ENCODE peak calls at places on chromosomes 5 and 9, in six cellular contexts. G, Y, U, I, R and D are unnamed samples.

GRCh38 chr5:174599992-174600391 is 124.4 kb upstream of the MSX2 start:
- DNase-seq in G (no peak), I (no peak), U (no peak), R (no peak), Y (no peak), D (no peak)

GRCh38 chr9:133763272-133764183 is 25.4 kb upstream of the SARDH start:
- DNase-seq in G (no peak), Y (no peak), U (no peak), R (no peak), I (no peak), D (peak)

GRCh38 chr5:40681351-40682311 is 1.9 kb downstream of the PTGER4 start:
- DNase-seq in G (no peak), I (peak), R (no peak), U (no peak), Y (peak), D (no peak)

GRCh38 chr5:91266184-91266705 is 116.9 kb downstream of the ARRDC3 start:
- DNase-seq in G (no peak), U (peak), I (no peak), R (no peak), Y (no peak), D (peak)

GRCh38 chr5:172550996-172551395 is 90.1 kb upstream of the NEURL1B start:
- DNase-seq in G (no peak), R (no peak), Y (no peak), U (no peak), I (no peak), D (no peak)

GRCh38 chr5:168553377-168554130 is 24.4 kb downstream of the FBLL1 start:
- DNase-seq in U (no peak), Y (no peak), I (no peak), G (no peak), R (no peak), D (no peak)

GRCh38 chr9:35937227-35937626 is 20.7 kb downstream of the OR2S2 start:
- DNase-seq in U (no peak), Y (no peak), G (no peak), R (no peak), I (no peak), D (peak)

GRCh38 chr5:93915142-93915553 is 173.7 kb upstream of the POU5F2 start:
- DNase-seq in G (peak), R (peak), Y (no peak), U (no peak), I (no peak), D (peak)

GRCh38 chr5:72618699-72619098 is 111.5 kb upstream of the ZNF366 start:
- DNase-seq in I (no peak), Y (no peak), U (no peak), R (no peak), G (no peak), D (no peak)

GRCh38 chr5:73482383-73483193 is 15.7 kb upstream of the BTF3 start:
- DNase-seq in I (no peak), G (peak), U (no peak), Y (no peak), R (no peak), D (peak)

GRCh38 chr9:107213080-107213479 is 70.0 kb upstream of the RAD23B start:
- DNase-seq in R (no peak), G (no peak), Y (no peak), U (no peak), I (no peak), D (no peak)

GRCh38 chr5:160452721-160453263 is 31.1 kb downstream of the PTTG1 start:
- DNase-seq in R (no peak), G (no peak), Y (no peak), I (no peak), U (no peak), D (no peak)

GRCh38 chr5:36885566-36886485 is 9.3 kb downstream of the NIPBL start:
- DNase-seq in Y (no peak), R (no peak), I (no peak), G (no peak), U (no peak), D (no peak)

GRCh38 chr9:131738838-131739191 is 1.1 kb downstream of the RAPGEF1 start:
- DNase-seq in G (no peak), I (no peak), U (no peak), Y (no peak), R (no peak), D (no peak)

GRCh38 chr5:142491260-142491659 is 166.4 kb upstream of the SPRY4 start:
- DNase-seq in R (no peak), G (no peak), Y (no peak), U (no peak), I (no peak), D (no peak)

GRCh38 chr9:130421154-130421801 is 23.5 kb upstream of the ASS1 start:
- DNase-seq in Y (no peak), U (no peak), I (no peak), G (no peak), R (peak), D (no peak)

GRCh38 chr9:134891016-134891589 is 10.5 kb downstream of the FCN2 start:
- DNase-seq in Y (no peak), I (no peak), U (no peak), G (no peak), R (no peak), D (no peak)

GRCh38 chr5:15794117-15794985 is 294.4 kb downstream of the FBXL7 start:
- DNase-seq in I (no peak), G (no peak), R (no peak), Y (no peak), U (no peak), D (peak)

GRCh38 chr5:97618721-97619120 is 435.7 kb upstream of the RIOK2 start:
- DNase-seq in U (no peak), G (no peak), R (no peak), Y (no peak), I (no peak), D (no peak)

GRCh38 chr9:116318463-116319271 is 165.1 kb downstream of the PAPPA start:
- DNase-seq in R (peak), G (peak), U (no peak), I (no peak), Y (peak), D (peak)

GRCh38 chr5:84715087-84715486 is 330.4 kb upstream of the EDIL3 start:
- DNase-seq in G (no peak), U (no peak), Y (no peak), R (no peak), I (no peak), D (peak)

GRCh38 chr5:166992874-166993722 is 1298.3 kb upstream of the WWC1 start:
- DNase-seq in G (no peak), R (no peak), Y (no peak), U (no peak), I (no peak), D (no peak)

GRCh38 chr5:56692359-56693219 is 122.8 kb upstream of the MAP3K1 start:
- DNase-seq in Y (no peak), R (no peak), I (no peak), U (no peak), G (no peak), D (no peak)
- H3K4me3 ChIP-seq in Y (no peak), R (no peak), I (no peak), U (no peak), G (no peak), D (no peak)

GRCh38 chr5:132447196-132447595 is 43.4 kb downstream of the IRF1 start:
- DNase-seq in U (no peak), Y (no peak), G (no peak), I (no peak), R (no peak), D (no peak)
- H3K4me3 ChIP-seq in U (no peak), Y (no peak), G (no peak), I (no peak), R (no peak), D (no peak)

DNA sequence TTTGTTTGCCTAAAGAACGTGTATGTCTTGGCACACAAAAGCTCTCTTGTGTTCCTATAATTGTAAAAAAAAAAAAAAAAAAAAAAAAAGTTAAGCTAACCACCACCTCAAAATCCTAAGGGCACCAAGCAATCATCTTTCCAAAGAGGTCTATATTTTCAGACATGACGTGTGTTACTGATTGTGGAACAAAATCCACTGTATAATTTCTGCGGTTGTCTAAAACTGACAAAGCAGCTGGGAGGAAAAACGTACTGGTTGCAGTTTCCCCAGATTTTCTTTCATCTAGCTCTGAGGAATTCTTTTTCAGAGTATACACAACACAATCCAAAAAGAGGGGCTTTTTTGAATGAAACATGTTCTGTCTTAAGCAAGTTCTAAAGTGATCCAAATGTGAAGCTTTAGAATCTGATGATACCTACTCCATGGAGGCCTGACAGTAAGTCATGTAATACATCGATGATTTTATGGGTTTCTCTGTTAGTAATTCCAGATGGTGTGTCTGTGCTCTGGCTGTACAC is 375.6 kb upstream of the NUDT12 start:
- DNase-seq in G (no peak), R (no peak), I (no peak), U (no peak), Y (no peak), D (no peak)
- H3K4me3 ChIP-seq in G (no peak), R (no peak), I (no peak), U (no peak), Y (no peak), D (no peak)

GRCh38 chr5:18745591-18745987 is 1111.3 kb downstream of the TAF11L14 start:
- DNase-seq in G (no peak), I (no peak), R (no peak), U (peak), Y (no peak), D (no peak)

GRCh38 chr5:18744990-18745590 is 1110.8 kb downstream of the TAF11L14 start:
- DNase-seq in Y (no peak), G (no peak), U (no peak), R (no peak), I (no peak), D (no peak)

GRCh38 chr5:18742830-18743229 is 1108.6 kb downstream of the TAF11L14 start:
- DNase-seq in I (no peak), G (no peak), U (no peak), R (no peak), Y (no peak), D (no peak)

GRCh38 chr5:18744441-18744840 is 1110.2 kb downstream of the TAF11L14 start:
- DNase-seq in I (no peak), R (no peak), Y (no peak), G (no peak), U (no peak), D (no peak)

DNA sequence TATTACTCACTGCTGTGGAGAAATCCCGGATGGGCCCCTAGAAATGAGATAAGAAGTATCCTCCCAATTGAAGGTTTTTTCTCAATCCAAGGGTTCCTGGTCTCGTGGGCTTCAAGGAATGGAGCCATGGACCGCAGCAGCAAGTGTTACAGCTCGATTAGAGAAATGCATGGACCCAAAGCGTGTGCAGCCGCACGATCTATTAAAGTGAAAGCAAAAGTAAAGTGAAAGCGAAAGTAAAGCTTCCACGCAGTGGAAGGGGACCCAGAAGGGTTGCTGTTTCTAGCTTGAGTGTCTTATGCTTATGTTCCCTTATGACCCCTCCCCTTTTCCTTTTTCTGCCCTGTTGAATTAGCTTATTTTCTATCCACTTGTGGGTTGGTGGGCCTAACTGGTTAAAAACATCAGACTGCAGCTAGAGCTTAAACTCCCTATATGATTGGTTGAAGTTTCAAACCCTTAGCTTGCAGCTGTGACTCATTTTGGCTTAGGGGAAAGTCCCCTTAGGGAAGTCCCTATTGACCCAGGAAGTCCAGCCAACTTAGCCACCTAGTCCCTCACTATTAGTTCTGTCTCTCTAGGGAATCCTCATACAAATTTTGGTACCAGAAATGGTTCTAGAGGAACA is 1111.8 kb downstream of the TAF11L14 start:
- DNase-seq in U (peak), I (no peak), Y (no peak), G (no peak), R (no peak), D (no peak)
- H3K4me3 ChIP-seq in U (peak), I (peak), Y (peak), G (no peak), R (no peak), D (no peak)

GRCh38 chr5:165502893-165503696 is 1997.7 kb downstream of the MAT2B start:
- DNase-seq in U (no peak), G (no peak), R (no peak), Y (no peak), I (no peak), D (no peak)
- H3K4me3 ChIP-seq in U (peak), G (peak), R (no peak), Y (no peak), I (no peak), D (no peak)

DNA sequence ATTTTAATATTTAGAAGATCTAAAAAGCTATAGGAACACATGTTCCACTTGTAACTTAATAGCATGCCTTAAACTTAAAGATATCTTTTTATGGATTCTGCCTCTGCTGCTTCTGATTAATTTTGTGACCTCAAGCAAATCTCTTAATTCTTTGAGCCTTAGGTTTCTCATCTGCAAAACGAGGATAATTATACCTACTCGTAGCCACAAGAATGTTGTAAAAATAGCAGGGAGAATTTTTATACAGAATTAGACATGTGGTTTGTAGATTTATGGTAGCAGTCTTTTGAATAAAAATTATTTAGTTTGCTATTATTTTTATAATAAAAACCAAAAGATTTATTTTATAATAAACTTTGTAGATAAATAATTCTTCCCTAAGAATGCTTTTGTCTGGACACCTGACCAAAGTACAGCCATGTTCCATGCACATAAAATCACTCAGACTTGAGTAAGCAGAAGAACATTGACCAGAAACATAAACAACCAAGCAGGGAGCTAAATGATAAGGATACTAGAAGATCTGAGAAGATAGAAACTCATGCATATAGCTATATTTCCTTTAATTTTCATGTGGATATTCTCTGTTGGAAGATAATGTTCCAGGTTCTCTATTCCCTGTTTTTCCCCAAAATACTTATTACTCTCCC is 18.5 kb downstream of the C9orf85 start:
- DNase-seq in Y (no peak), I (no peak), U (no peak), G (no peak), R (no peak), D (no peak)
- H3K4me3 ChIP-seq in Y (no peak), I (no peak), U (no peak), G (no peak), R (no peak), D (no peak)

GRCh38 chr5:39500656-39501295 is 76.0 kb upstream of the DAB2 start:
- DNase-seq in G (no peak), Y (no peak), U (no peak), I (no peak), R (no peak), D (no peak)
- H3K4me3 ChIP-seq in G (no peak), Y (no peak), U (no peak), I (no peak), R (no peak), D (no peak)